ENCODE peak calls at places on chromosomes 6 and 20, in eight cellular contexts. T, O, P, K, U, Z, R and W are unnamed samples.

GRCh38 chr20:57919059-57919458 is 209.2 kb upstream of the PMEPA1 start:
- DNase-seq in T (no peak), O (no peak), P (no peak), K (no peak), U (no peak), Z (no peak), R (no peak), W (no peak)

GRCh38 chr6:11358904-11359840 is 126.7 kb upstream of the NEDD9 start:
- DNase-seq in T (no peak), O (no peak), P (no peak), K (no peak), U (no peak), Z (no peak), R (no peak), W (no peak)

GRCh38 chr6:168073937-168074730 is 4.9 kb downstream of the FRMD1 start:
- DNase-seq in T (no peak), O (no peak), P (no peak), K (no peak), U (no peak), Z (no peak), R (no peak), W (no peak)

GRCh38 chr6:138844203-138844602 is 48.3 kb downstream of the ECT2L start:
- DNase-seq in T (no peak), O (no peak), P (no peak), K (no peak), U (no peak), Z (no peak), R (no peak), W (no peak)

GRCh38 chr6:31402324-31403282 is 792 bp upstream of the MICA start:
- DNase-seq in T (peak), O (peak), P (no peak), K (peak), U (no peak), Z (no peak), R (peak), W (no peak)

GRCh38 chr6:8442149-8442548 is 6.8 kb upstream of the SLC35B3 start:
- DNase-seq in T (no peak), O (no peak), P (no peak), K (no peak), U (no peak), Z (no peak), R (no peak), W (no peak)

GRCh38 chr6:1312193-1312443 is 220 bp downstream of the FOXQ1 start:
- DNase-seq in T (no peak), O (no peak), P (no peak), K (no peak), U (no peak), Z (no peak), R (no peak), W (no peak)

GRCh38 chr6:113318553-113318952 is 538.6 kb upstream of the MARCKS start:
- DNase-seq in T (no peak), O (no peak), P (no peak), K (no peak), U (no peak), Z (no peak), R (no peak), W (no peak)

GRCh38 chr6:97068211-97068610 is 143.7 kb downstream of the KLHL32 start:
- DNase-seq in T (no peak), O (no peak), P (no peak), K (no peak), U (no peak), Z (no peak), R (no peak), W (no peak)

GRCh38 chr20:63090682-63091571 is 84.2 kb upstream of the BHLHE23 start:
- DNase-seq in T (no peak), O (peak), P (no peak), K (no peak), U (peak), Z (no peak), R (no peak), W (peak)

GRCh38 chr6:168468046-168468445 is 27.1 kb downstream of the SMOC2 start:
- DNase-seq in T (no peak), O (no peak), P (no peak), K (no peak), U (no peak), Z (no peak), R (no peak), W (no peak)

GRCh38 chr20:11274137-11274536 is 600.3 kb upstream of the JAG1 start:
- DNase-seq in T (no peak), O (no peak), P (no peak), K (peak), U (no peak), Z (peak), R (peak), W (no peak)

GRCh38 chr6:144338951-144339681 is 54.0 kb downstream of the UTRN start:
- DNase-seq in T (no peak), O (no peak), P (no peak), K (no peak), U (no peak), Z (no peak), R (no peak), W (no peak)

GRCh38 chr6:157806496-157807215 is 16.4 kb upstream of the SNX9 start:
- DNase-seq in T (no peak), O (no peak), P (no peak), K (no peak), U (no peak), Z (no peak), R (no peak), W (no peak)

GRCh38 chr6:124480021-124480430 is 482.2 kb upstream of the RNF217 start:
- DNase-seq in T (no peak), O (no peak), P (no peak), K (no peak), U (no peak), Z (no peak), R (no peak), W (no peak)

GRCh38 chr6:134176283-134176975 is 124.0 kb upstream of the SLC2A12 start:
- DNase-seq in T (no peak), O (peak), P (no peak), K (peak), U (peak), Z (no peak), R (no peak), W (no peak)

GRCh38 chr6:18528084-18528743 is 141.1 kb downstream of the RNF144B start:
- DNase-seq in T (no peak), O (no peak), P (no peak), K (no peak), U (no peak), Z (no peak), R (no peak), W (no peak)

GRCh38 chr6:52420668-52421358 is 671 bp downstream of the EFHC1 start:
- DNase-seq in T (no peak), O (peak), P (no peak), K (no peak), U (peak), Z (no peak), R (no peak), W (no peak)

GRCh38 chr6:70686548-70687133 is 19.0 kb downstream of the SMAP1 start:
- DNase-seq in T (no peak), O (no peak), P (no peak), K (peak), U (no peak), Z (no peak), R (no peak), W (no peak)

GRCh38 chr6:35096129-35096852 is 44.8 kb downstream of the TCP11 start:
- DNase-seq in T (no peak), O (no peak), P (no peak), K (no peak), U (no peak), Z (peak), R (no peak), W (no peak)

GRCh38 chr20:1860446-1860845 is 34.8 kb upstream of the SIRPA start:
- DNase-seq in T (no peak), O (no peak), P (no peak), K (no peak), U (no peak), Z (no peak), R (no peak), W (no peak)

GRCh38 chr6:34182751-34183531 is 37.1 kb upstream of the GRM4 start:
- DNase-seq in T (peak), O (no peak), P (no peak), K (peak), U (no peak), Z (no peak), R (peak), W (no peak)

GRCh38 chr6:43909474-43910148 is 139.6 kb downstream of the VEGFA start:
- DNase-seq in T (no peak), O (no peak), P (no peak), K (no peak), U (no peak), Z (no peak), R (no peak), W (no peak)
- TF ChIP-seq CTCF in T (no peak), O (no peak), P (no peak), K (no peak), U (no peak), Z (no peak), R (no peak), W (no peak)

GRCh38 chr20:45943613-45944012 is 9.1 kb downstream of the PCIF1 start:
- DNase-seq in T (no peak), O (no peak), P (no peak), K (no peak), U (no peak), Z (no peak), R (no peak), W (no peak)
- TF ChIP-seq CTCF in T (no peak), O (no peak), P (no peak), K (no peak), U (no peak), Z (no peak), R (no peak), W (no peak)

DNA sequence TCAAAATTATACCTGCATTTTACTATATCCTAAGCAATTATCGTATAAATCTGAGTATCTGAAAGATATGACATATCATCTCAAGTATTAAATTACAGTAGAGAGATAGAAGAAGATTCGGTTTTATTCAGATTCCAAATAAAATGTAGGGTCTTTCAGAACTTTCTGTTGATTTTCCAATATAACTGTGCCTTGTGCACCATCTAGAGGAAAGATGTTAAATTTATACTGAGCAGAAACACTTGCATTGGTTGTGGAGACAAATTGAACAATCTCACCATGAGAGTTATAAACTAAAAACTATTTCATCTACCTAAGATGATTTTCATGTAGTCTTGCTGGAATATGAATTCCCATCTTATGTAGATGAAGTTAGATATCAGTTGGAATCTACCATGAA is 26.8 kb upstream of the HSF2 start:
- DNase-seq in T (no peak), O (no peak), P (no peak), K (no peak), U (no peak), Z (no peak), R (no peak), W (no peak)
- TF ChIP-seq CTCF in T (no peak), O (no peak), P (peak), K (no peak), U (peak), Z (peak), R (peak), W (peak)

DNA sequence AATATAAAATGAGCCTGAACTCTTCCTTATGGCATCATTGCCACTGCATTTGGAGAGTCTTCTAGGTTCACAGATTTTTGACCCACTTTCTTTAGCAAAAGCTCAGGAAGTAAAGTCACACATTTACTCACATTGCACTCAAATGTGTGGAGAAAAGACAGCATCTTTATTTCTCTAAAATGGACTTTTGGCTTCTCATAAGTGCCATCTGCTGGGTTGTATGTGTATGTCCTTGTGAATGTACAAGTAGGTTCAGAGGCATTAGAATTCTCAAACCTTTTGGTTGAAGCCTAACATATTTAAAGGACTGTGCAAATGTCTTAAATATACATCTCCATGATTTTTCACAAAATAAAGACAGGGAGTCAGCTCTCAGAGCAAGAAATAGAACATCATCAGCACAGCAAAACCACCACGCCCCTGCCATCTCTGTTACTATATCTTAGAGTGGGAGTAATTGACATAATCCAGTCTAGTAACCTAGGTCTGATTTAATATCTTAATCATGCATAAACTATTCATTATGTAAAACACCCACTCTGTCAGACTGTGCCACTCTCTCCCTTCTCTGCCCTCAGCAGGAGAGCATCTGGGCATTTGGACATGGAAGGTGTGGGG is 42.2 kb upstream of the SPTLC3 start:
- DNase-seq in T (no peak), O (no peak), P (no peak), K (no peak), U (no peak), Z (peak), R (no peak), W (no peak)
- TF ChIP-seq CTCF in T (no peak), O (no peak), P (peak), K (no peak), U (peak), Z (peak), R (peak), W (peak)

GRCh38 chr6:149651056-149651455 is 2.5 kb upstream of the KATNA1 start:
- DNase-seq in T (no peak), O (no peak), P (no peak), K (peak), U (no peak), Z (no peak), R (no peak), W (no peak)
- TF ChIP-seq CTCF in T (no peak), O (no peak), P (no peak), K (no peak), U (no peak), Z (no peak), R (no peak), W (no peak)

GRCh38 chr20:36408219-36408618 is 102.1 kb downstream of the DLGAP4 start:
- DNase-seq in T (no peak), O (no peak), P (no peak), K (no peak), U (no peak), Z (no peak), R (no peak), W (no peak)

GRCh38 chr20:36405255-36405654 is 99.1 kb downstream of the DLGAP4 start:
- DNase-seq in T (no peak), O (no peak), P (no peak), K (no peak), U (no peak), Z (no peak), R (no peak), W (no peak)

GRCh38 chr20:36404435-36404978 is 98.4 kb downstream of the DLGAP4 start:
- DNase-seq in T (no peak), O (no peak), P (no peak), K (no peak), U (no peak), Z (no peak), R (no peak), W (no peak)

GRCh38 chr20:36402708-36403107 is 96.6 kb downstream of the DLGAP4 start:
- DNase-seq in T (no peak), O (no peak), P (no peak), K (no peak), U (no peak), Z (no peak), R (no peak), W (no peak)

DNA sequence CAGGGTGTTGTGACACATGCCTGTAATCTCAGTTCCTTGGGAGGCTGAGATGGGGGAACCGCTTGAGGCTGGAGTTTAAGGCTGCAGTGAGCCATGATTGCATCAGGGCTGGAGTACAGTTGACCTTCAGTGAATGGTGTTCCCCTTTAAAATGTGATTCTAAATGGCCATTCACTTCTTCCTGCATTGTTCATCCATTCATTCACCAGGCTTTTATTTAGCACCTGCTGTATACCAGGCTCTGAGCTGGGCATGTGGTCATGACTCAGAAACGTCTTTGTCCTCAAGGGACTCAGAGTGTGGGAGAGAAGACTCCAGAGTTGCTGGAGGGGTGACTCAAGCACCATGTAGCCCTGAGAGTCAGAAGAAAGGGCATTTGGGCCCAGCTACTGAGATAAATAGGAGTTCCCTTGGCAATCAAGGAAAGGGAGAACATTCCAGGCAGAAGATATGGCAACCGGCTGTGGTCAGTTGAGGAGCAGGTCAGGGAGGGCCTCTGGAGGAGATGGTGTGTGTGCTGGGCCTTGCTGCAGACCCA is 101.1 kb downstream of the DLGAP4 start:
- DNase-seq in T (no peak), O (no peak), P (no peak), K (no peak), U (no peak), Z (no peak), R (no peak), W (no peak)
- TF ChIP-seq CTCF in T (no peak), O (no peak), P (no peak), K (no peak), U (no peak), Z (no peak), R (no peak), W (no peak)

GRCh38 chr6:13508711-13509705 is 21.6 kb upstream of the GFOD1 start:
- DNase-seq in T (no peak), O (no peak), P (no peak), K (no peak), U (no peak), Z (no peak), R (no peak), W (peak)
- TF ChIP-seq CTCF in T (no peak), O (no peak), P (no peak), K (no peak), U (no peak), Z (no peak), R (no peak), W (no peak)

DNA sequence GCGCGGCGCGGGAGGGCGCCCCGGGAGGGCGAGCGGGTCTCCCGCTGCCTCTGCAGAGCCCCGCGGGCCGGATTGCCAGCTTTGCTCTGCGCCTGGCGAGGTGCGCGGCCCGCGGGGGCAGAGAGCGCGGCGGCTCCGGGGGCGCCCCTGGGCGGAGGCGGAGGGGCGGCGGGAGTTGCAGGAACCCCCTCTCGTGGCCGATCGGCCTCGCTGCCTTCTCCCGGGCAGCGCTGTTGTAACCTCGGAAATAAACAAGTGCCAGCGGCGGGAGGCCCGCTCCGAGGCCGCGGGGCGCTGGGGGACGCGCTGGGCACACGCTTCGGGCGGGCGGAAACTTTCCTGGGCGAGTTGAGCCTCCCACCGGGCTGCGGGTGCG is 1.2 kb downstream of the CDH4 start:
- DNase-seq in T (no peak), O (no peak), P (no peak), K (no peak), U (no peak), Z (no peak), R (no peak), W (no peak)
- TF ChIP-seq CTCF in T (no peak), O (no peak), P (peak), K (no peak), U (peak), Z (no peak), R (no peak), W (peak)

DNA sequence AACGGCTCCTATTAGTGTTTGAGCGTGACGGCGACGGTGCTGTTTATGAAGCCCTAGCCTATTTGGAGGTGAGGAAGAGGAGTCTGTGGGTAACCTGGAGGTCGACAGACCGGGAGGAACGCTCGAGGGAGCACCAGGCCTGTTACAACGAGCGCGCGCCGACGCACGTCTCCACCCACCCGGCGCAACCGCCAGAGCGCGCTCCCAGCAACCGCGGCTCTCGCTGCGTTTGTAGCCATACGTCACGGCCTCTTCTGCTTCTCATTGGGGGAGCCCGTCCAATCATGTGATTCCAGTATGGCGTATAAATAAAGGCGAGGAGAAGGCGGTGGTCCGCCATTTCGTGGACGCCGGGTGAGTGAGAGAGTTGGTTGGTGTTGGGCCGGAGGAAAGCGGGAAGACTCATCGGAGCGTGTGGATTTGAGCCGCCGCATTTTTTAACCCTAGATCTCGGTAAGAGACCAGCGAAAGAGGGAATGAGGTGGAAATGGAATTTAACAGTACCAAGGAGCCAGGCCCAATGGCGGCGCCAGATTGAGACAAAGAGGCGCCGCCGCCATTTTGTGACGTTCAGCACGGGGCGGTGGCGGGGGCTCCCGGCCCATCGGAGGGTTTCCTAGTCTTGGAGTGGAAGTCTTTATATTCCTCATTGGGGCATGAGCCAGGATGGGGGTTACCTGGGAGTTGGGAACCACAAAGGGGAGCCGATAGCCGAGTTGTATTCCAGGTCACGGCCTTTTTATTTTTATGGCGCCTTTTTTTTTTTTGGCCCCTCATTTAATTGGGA is at the start of gene SRSF3:
- DNase-seq in T (peak), O (peak), P (peak), K (peak), U (peak), Z (peak), R (peak), W (peak)
- TF ChIP-seq CTCF in T (peak), O (peak), P (peak), K (peak), U (peak), Z (peak), R (peak), W (peak)

GRCh38 chr6:16168858-16169257 is 40.0 kb downstream of the MYLIP start:
- DNase-seq in T (no peak), O (no peak), P (no peak), K (no peak), U (no peak), Z (no peak), R (no peak), W (no peak)
- TF ChIP-seq CTCF in T (peak), O (no peak), P (peak), K (peak), U (peak), Z (peak), R (peak), W (peak)